ENCODE peak calls at places on chromosomes 16 and 17, in five cellular contexts. One of them, this sample, is unnamed.

GRCh38 chr16:85019659-85020245 is 7.8 kb upstream of the KIAA0513 start:
- DNase-seq in cardiac muscle cell: no peak
- DNase-seq in AG04450: no peak
- DNase-seq in psoas muscle: peak; percentile 51
- DNase-seq in bronchial epithelial cell: peak; percentile 44
- DNase-seq in this sample: no peak

GRCh38 chr17:79790805-79791353 is 6.0 kb downstream of the CBX8 start:
- DNase-seq in cardiac muscle cell: no peak
- DNase-seq in psoas muscle: no peak
- DNase-seq in bronchial epithelial cell: no peak
- DNase-seq in AG04450: no peak
- DNase-seq in this sample: no peak

GRCh38 chr16:892536-893255 is 78.1 kb downstream of the LMF1 start:
- DNase-seq in psoas muscle: peak; percentile 13
- DNase-seq in AG04450: no peak
- DNase-seq in bronchial epithelial cell: no peak
- DNase-seq in cardiac muscle cell: peak; percentile 6
- DNase-seq in this sample: no peak

GRCh38 chr17:37661372-37662014 is 18.2 kb upstream of the DDX52 start:
- DNase-seq in cardiac muscle cell: no peak
- DNase-seq in AG04450: no peak
- DNase-seq in psoas muscle: no peak
- DNase-seq in bronchial epithelial cell: no peak
- DNase-seq in this sample: no peak

GRCh38 chr17:49388692-49389513 is 25.8 kb downstream of the PHB1 start:
- DNase-seq in AG04450: no peak
- DNase-seq in bronchial epithelial cell: no peak
- DNase-seq in psoas muscle: no peak
- DNase-seq in cardiac muscle cell: no peak
- DNase-seq in this sample: no peak

GRCh38 chr16:1989209-1989825 is 453 bp upstream of the SYNGR3 start:
- DNase-seq in cardiac muscle cell: no peak
- DNase-seq in bronchial epithelial cell: no peak
- DNase-seq in AG04450: no peak
- DNase-seq in psoas muscle: no peak
- DNase-seq in this sample: no peak

GRCh38 chr17:79907855-79908254 is 68.6 kb upstream of the CBX4 start:
- DNase-seq in cardiac muscle cell: peak; percentile 32
- DNase-seq in psoas muscle: no peak
- DNase-seq in AG04450: no peak
- DNase-seq in bronchial epithelial cell: peak; percentile 19
- DNase-seq in this sample: no peak

GRCh38 chr16:67233596-67233995 is 6.7 kb downstream of the TMEM208 start:
- DNase-seq in AG04450: no peak
- DNase-seq in psoas muscle: no peak
- DNase-seq in bronchial epithelial cell: no peak
- DNase-seq in cardiac muscle cell: no peak
- DNase-seq in this sample: no peak

GRCh38 chr16:17275076-17275732 is 195.6 kb downstream of the XYLT1 start:
- DNase-seq in AG04450: no peak
- DNase-seq in psoas muscle: no peak
- DNase-seq in cardiac muscle cell: no peak
- DNase-seq in bronchial epithelial cell: peak; percentile 7
- DNase-seq in this sample: no peak

GRCh38 chr17:60435244-60436170 is 13.2 kb downstream of the CHCT1 start:
- DNase-seq in bronchial epithelial cell: peak; percentile 63
- DNase-seq in AG04450: peak; percentile 70
- DNase-seq in psoas muscle: peak; percentile 73
- DNase-seq in cardiac muscle cell: peak; percentile 94
- DNase-seq in this sample: peak; percentile 58

GRCh38 chr17:57699751-57700186 is 45.3 kb downstream of the CCDC182 start:
- DNase-seq in AG04450: no peak
- DNase-seq in psoas muscle: no peak
- DNase-seq in bronchial epithelial cell: no peak
- DNase-seq in cardiac muscle cell: no peak
- DNase-seq in this sample: no peak

GRCh38 chr16:79415983-79416641 is 184.4 kb downstream of the MAF start:
- DNase-seq in bronchial epithelial cell: no peak
- DNase-seq in cardiac muscle cell: no peak
- DNase-seq in psoas muscle: no peak
- DNase-seq in AG04450: no peak
- DNase-seq in this sample: no peak

GRCh38 chr17:65557349-65558310 is 3.8 kb downstream of the AXIN2 start:
- DNase-seq in bronchial epithelial cell: no peak
- DNase-seq in psoas muscle: no peak
- DNase-seq in AG04450: no peak
- DNase-seq in cardiac muscle cell: peak; percentile 73
- DNase-seq in this sample: no peak

GRCh38 chr17:19645608-19646250 is 2.8 kb upstream of the ALDH3A2 start:
- DNase-seq in cardiac muscle cell: peak; percentile 35
- DNase-seq in psoas muscle: peak; percentile 25
- DNase-seq in bronchial epithelial cell: no peak
- DNase-seq in AG04450: no peak
- DNase-seq in this sample: no peak

GRCh38 chr17:45936610-45937009 is 42.3 kb downstream of the MAPT start:
- DNase-seq in bronchial epithelial cell: no peak
- DNase-seq in psoas muscle: no peak
- DNase-seq in cardiac muscle cell: no peak
- DNase-seq in AG04450: no peak
- DNase-seq in this sample: no peak

GRCh38 chr16:50838165-50838564 is 96.3 kb downstream of the CYLD start:
- DNase-seq in AG04450: no peak
- DNase-seq in psoas muscle: no peak
- DNase-seq in bronchial epithelial cell: peak; percentile 50
- DNase-seq in cardiac muscle cell: peak; percentile 59
- DNase-seq in this sample: no peak

GRCh38 chr16:17404903-17405691 is 65.7 kb downstream of the XYLT1 start:
- DNase-seq in psoas muscle: peak; percentile 77
- DNase-seq in cardiac muscle cell: peak; percentile 85
- DNase-seq in bronchial epithelial cell: no peak
- DNase-seq in AG04450: no peak
- DNase-seq in this sample: no peak

GRCh38 chr16:55657616-55658015 is 1.8 kb downstream of the SLC6A2 start:
- DNase-seq in bronchial epithelial cell: no peak
- DNase-seq in AG04450: no peak
- DNase-seq in cardiac muscle cell: no peak
- DNase-seq in psoas muscle: no peak
- DNase-seq in this sample: no peak

GRCh38 chr16:10983175-10983558 is 38.8 kb downstream of the CLEC16A start:
- DNase-seq in cardiac muscle cell: no peak
- DNase-seq in AG04450: no peak
- DNase-seq in psoas muscle: no peak
- DNase-seq in bronchial epithelial cell: no peak
- DNase-seq in this sample: no peak

GRCh38 chr17:28500712-28501379 is 5.3 kb upstream of the FOXN1 start:
- DNase-seq in AG04450: no peak
- DNase-seq in psoas muscle: no peak
- DNase-seq in cardiac muscle cell: no peak
- DNase-seq in bronchial epithelial cell: no peak
- DNase-seq in this sample: no peak

GRCh38 chr16:47523342-47524006 is 62.3 kb downstream of the PHKB start:
- DNase-seq in bronchial epithelial cell: no peak
- DNase-seq in psoas muscle: no peak
- DNase-seq in cardiac muscle cell: no peak
- DNase-seq in AG04450: no peak
- DNase-seq in this sample: no peak

GRCh38 chr16:6558133-6558532 is 774.5 kb upstream of the RBFOX1 start:
- DNase-seq in bronchial epithelial cell: no peak
- DNase-seq in AG04450: no peak
- DNase-seq in psoas muscle: no peak
- DNase-seq in cardiac muscle cell: no peak
- DNase-seq in this sample: no peak

GRCh38 chr16:61074324-61074723 is 961.9 kb downstream of the CDH8 start:
- DNase-seq in bronchial epithelial cell: no peak
- DNase-seq in psoas muscle: no peak
- DNase-seq in cardiac muscle cell: no peak
- DNase-seq in AG04450: no peak
- DNase-seq in this sample: no peak

GRCh38 chr16:81445143-81445922 is 725 bp downstream of the CMIP start:
- DNase-seq in cardiac muscle cell: no peak
- DNase-seq in psoas muscle: peak; percentile 33
- DNase-seq in bronchial epithelial cell: no peak
- DNase-seq in AG04450: no peak
- DNase-seq in this sample: no peak

GRCh38 chr16:2928796-2929195 is 17.1 kb downstream of the FLYWCH1 start:
- DNase-seq in AG04450: no peak
- DNase-seq in bronchial epithelial cell: no peak
- DNase-seq in cardiac muscle cell: no peak
- DNase-seq in psoas muscle: no peak
- DNase-seq in this sample: no peak

GRCh38 chr17:73393962-73394361 is 82.2 kb upstream of the CDC42EP4 start:
- DNase-seq in cardiac muscle cell: peak; percentile 24
- DNase-seq in psoas muscle: no peak
- DNase-seq in bronchial epithelial cell: peak; percentile 41
- DNase-seq in AG04450: no peak
- DNase-seq in this sample: no peak

DNA sequence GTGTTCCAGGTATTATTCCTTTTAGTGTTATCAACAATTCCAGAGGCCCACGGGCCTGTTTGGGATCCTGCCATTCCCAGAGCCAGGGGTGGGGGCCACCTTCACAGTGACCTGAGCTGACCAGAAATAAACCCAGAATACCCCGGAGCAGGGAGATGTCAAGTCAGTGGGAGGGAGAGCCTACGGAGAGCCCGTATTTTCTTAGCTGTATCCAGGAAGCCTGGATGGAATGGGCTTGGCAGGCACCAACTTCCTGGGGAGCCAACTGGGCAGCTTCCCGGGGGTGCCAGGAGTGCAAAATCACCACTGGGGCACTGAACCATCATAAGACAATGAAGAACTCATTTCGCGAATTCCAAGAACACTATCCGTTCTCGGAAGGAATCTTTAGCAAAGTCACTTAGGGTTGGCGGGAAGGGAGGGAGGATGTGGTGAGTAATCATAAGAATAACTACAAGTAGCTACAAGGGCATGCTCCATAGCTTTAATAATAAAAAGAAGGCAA is 13.2 kb upstream of the MRTFB start:
- DNase-seq in bronchial epithelial cell: peak; percentile 7
- DNase-seq in AG04450: no peak
- DNase-seq in psoas muscle: no peak
- DNase-seq in cardiac muscle cell: peak; percentile 61
- DNase-seq in this sample: no peak
- TF ChIP-seq CTCF in bronchial epithelial cell: no peak
- TF ChIP-seq CTCF in AG04450: no peak
- TF ChIP-seq CTCF in psoas muscle: no peak
- TF ChIP-seq CTCF in cardiac muscle cell: no peak
- TF ChIP-seq CTCF in this sample: no peak

DNA sequence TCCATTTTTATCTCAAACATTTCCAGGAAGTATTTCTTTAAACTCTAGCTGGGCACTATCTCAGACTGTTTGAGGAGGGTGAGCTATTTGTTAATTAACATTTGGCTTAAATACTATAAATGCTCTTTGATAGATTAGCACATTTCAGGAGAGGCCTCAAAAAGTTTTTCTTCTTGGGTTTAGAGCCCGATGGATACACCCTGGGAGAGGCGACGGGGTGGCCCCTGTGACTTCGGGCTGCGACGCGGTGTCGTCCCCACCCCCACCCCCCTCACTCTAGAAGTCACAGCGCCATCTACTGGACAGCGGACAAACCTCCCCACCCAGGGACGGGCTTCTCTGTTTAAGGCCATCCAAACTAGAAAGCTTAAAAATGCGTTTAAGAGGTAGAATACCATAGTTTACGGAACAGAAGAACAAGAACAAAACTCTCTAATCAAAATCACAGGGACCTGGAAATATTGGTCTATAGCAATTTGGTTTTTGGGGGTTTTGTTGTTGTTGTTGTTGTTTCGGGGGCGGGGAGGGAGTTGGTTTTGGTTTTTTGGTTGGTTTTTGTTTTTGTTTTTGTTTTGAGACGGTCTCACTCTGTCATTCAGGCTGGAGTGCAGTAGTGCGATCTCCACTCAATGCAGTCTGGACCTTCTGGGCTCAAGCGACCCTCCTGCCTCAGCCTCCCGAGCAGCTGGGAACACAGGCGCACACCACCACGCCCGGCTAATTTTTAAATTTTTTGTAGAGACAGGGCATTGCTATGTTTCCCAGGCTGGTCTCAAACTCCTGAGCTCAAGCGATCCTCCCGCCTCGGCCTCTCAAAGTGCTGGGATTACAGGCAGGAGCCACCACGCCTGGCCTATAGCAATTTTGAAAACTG is 254.4 kb downstream of the C16orf95 start:
- DNase-seq in AG04450: no peak
- DNase-seq in bronchial epithelial cell: peak; percentile 27
- DNase-seq in psoas muscle: peak; percentile 62
- DNase-seq in cardiac muscle cell: peak; percentile 77
- DNase-seq in this sample: no peak
- H3K4me3 ChIP-seq in AG04450: peak overlapping the region; percentile 37
- H3K4me3 ChIP-seq in bronchial epithelial cell: no peak overlapping the region
- H3K4me3 ChIP-seq in psoas muscle: no peak overlapping the region
- H3K4me3 ChIP-seq in cardiac muscle cell: peak overlapping the region; percentile 9
- H3K4me3 ChIP-seq in this sample: peak overlapping the region; percentile 34

DNA sequence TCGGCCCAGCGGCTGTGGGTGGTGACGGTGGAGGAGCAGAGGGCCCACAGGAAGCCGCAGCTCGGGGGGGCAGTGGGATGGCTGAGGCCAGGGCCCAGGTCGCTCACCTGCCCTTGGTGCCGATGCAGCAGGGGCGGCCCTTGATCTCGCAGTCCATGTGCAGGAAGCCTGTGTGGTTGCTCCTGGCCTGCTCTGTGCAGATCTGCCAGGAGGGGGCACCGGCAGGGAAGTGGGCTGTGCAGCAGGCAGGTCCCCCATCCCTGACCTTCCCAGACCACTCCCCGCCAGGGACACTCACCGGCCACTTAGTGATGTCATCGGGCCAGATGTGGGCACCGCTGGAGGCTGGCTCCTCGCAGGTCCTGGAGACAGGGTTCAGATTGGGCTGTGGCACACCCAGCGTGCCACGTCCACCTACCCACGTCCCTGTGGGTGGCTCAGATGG is 6.2 kb downstream of the AANAT start:
- DNase-seq in cardiac muscle cell: no peak
- DNase-seq in bronchial epithelial cell: no peak
- DNase-seq in psoas muscle: no peak
- DNase-seq in AG04450: no peak
- DNase-seq in this sample: no peak
- TF ChIP-seq CTCF in cardiac muscle cell: peak; percentile 35
- TF ChIP-seq CTCF in bronchial epithelial cell: peak; percentile 21
- TF ChIP-seq CTCF in psoas muscle: peak; percentile 6
- TF ChIP-seq CTCF in AG04450: peak; percentile 42
- TF ChIP-seq CTCF in this sample: peak; percentile 38

DNA sequence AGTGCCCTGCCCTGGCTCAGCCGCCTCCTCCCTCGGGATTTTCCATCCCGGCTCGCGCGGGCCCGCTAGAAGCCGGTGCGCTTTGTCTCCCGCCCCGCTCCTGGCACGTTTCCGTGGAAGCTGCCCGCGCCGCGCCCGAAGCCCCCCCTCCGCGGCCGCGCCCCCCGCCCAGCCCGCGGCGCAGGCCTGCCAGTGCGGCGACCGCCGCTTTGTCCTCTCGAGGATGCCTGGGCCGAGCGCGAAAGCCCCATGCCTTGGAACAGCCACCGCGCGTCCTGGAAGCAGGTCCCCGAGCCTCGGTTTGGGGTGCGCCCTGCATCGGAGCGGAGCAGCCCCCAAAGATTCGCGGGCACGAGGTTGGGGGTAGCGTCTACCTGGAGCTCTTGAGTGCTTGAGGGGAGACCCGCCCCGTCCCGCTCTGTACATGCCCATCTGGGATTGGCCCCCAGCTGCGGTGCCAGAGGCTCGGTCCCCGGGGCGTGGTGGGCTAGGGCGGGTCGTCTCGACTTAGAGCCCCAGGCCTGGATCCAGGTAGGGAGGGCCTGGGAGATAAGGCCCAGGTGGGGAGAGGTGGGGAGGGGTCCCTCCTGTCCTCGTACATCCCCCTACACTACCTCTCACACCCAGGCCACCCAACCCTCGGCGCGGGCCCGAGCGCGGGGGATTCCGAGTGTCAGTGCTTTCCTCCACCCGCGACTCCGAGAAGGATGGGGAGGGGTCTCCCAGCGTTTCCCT is 1.2 kb downstream of the SMPD3 start:
- DNase-seq in bronchial epithelial cell: no peak
- DNase-seq in AG04450: no peak
- DNase-seq in cardiac muscle cell: no peak
- DNase-seq in psoas muscle: no peak
- DNase-seq in this sample: no peak
- H3K4me3 ChIP-seq in bronchial epithelial cell: no peak overlapping the region
- H3K4me3 ChIP-seq in AG04450: no peak overlapping the region
- H3K4me3 ChIP-seq in cardiac muscle cell: no peak overlapping the region
- H3K4me3 ChIP-seq in psoas muscle: no peak overlapping the region
- H3K4me3 ChIP-seq in this sample: no peak overlapping the region

This sample was measured in AG04449.